ENCODE peak calls at places on chromosomes 1 and 21, in seven cellular contexts. D is heart right ventricle, W is NCI-H748 treated with DMSO at 0.1 percent for 48 hours, O is B cell, R is A549, K is EL, U is M059J. I is an unnamed sample.

GRCh38 chr21:38228115-38228514 is 28.7 kb upstream of the KCNJ15 start:
- DNase-seq in O (no peak), W (peak), R (no peak), K (no peak), D (no peak), U (no peak), I (no peak)

GRCh38 chr1:39898648-39899603 is 2.8 kb downstream of the MYCL start:
- DNase-seq in W (peak), D (peak), R (peak), K (peak), U (peak), O (no peak), I (no peak)

GRCh38 chr1:235073968-235074334 is 54.7 kb downstream of the TOMM20 start:
- DNase-seq in R (no peak), K (no peak), W (no peak), D (no peak), O (no peak), U (no peak), I (no peak)

GRCh38 chr1:47533176-47534039 is 95.6 kb downstream of the FOXD2 start:
- DNase-seq in D (peak), K (peak), U (peak), O (no peak), W (no peak), R (no peak), I (no peak)

GRCh38 chr21:45149021-45149420 is 74.6 kb downstream of the ADARB1 start:
- DNase-seq in D (no peak), U (no peak), W (no peak), R (no peak), K (no peak), O (no peak), I (no peak)

GRCh38 chr1:154998201-154998780 is 4.3 kb upstream of the ZBTB7B start:
- DNase-seq in D (no peak), K (no peak), W (no peak), O (peak), U (no peak), R (no peak), I (no peak)

GRCh38 chr1:96843196-96843595 is 121.6 kb downstream of the PTBP2 start:
- DNase-seq in U (peak), D (no peak), O (no peak), K (peak), W (no peak), R (no peak), I (no peak)

GRCh38 chr1:151132676-151133338 is 13.6 kb downstream of the SEMA6C start:
- DNase-seq in U (no peak), R (no peak), K (no peak), O (peak), D (no peak), W (no peak), I (no peak)

GRCh38 chr1:246971322-246971721 is 36.5 kb downstream of the ZNF695 start:
- DNase-seq in K (peak), O (no peak), U (peak), D (peak), R (no peak), W (peak), I (peak)

GRCh38 chr1:22804969-22805671 is 94.5 kb downstream of the EPHB2 start:
- DNase-seq in R (no peak), W (no peak), D (no peak), K (no peak), U (no peak), O (no peak), I (no peak)

GRCh38 chr1:51264470-51264869 is 28.4 kb downstream of the RNF11 start:
- DNase-seq in K (peak), R (no peak), W (no peak), D (peak), O (no peak), U (peak), I (no peak)

GRCh38 chr1:110060034-110060661 is 10.3 kb downstream of the ALX3 start:
- DNase-seq in R (peak), W (no peak), K (peak), D (no peak), O (peak), U (peak), I (peak)

GRCh38 chr1:172351347-172351746 is 69.1 kb upstream of the C1orf105 start:
- DNase-seq in U (peak), W (no peak), R (no peak), O (no peak), K (peak), D (no peak), I (no peak)

GRCh38 chr1:87963566-87963965 is 634.9 kb downstream of the LMO4 start:
- DNase-seq in O (no peak), W (no peak), U (no peak), K (peak), D (no peak), R (no peak), I (no peak)

GRCh38 chr1:240515505-240515904 is 96.5 kb downstream of the GREM2 start:
- DNase-seq in U (peak), D (no peak), K (peak), W (peak), R (no peak), O (no peak), I (no peak)

GRCh38 chr1:94925561-94926364 is 1.1 kb downstream of the CNN3 start:
- DNase-seq in U (peak), R (peak), K (peak), D (peak), W (peak), O (peak), I (peak)

GRCh38 chr1:13543927-13544556 is 30.2 kb upstream of the LRRC38 start:
- DNase-seq in R (peak), O (no peak), D (peak), K (no peak), W (no peak), U (peak), I (no peak)

GRCh38 chr1:1982379-1983232 is 21.0 kb downstream of the CFAP74 start:
- DNase-seq in W (no peak), O (peak), K (no peak), D (no peak), U (no peak), R (no peak), I (no peak)

GRCh38 chr1:187509091-187509490 is 680.3 kb downstream of the PLA2G4A start:
- DNase-seq in U (peak), W (peak), D (no peak), K (no peak), R (no peak), O (no peak), I (no peak)

GRCh38 chr1:185565314-185565713 is 168.9 kb upstream of the HMCN1 start:
- DNase-seq in R (no peak), K (peak), U (peak), W (no peak), D (peak), O (no peak), I (no peak)

GRCh38 chr1:21664806-21665588 is 4.2 kb downstream of the RAP1GAP start:
- DNase-seq in R (no peak), D (no peak), W (no peak), U (no peak), K (no peak), O (no peak), I (no peak)

GRCh38 chr1:204733289-204733688 is 47.8 kb upstream of the LRRN2 start:
- DNase-seq in U (no peak), R (no peak), O (no peak), W (no peak), K (no peak), D (no peak), I (no peak)

GRCh38 chr1:53342735-53343470 is 15.0 kb upstream of the LRP8 start:
- DNase-seq in W (no peak), K (no peak), R (no peak), D (no peak), U (no peak), O (no peak), I (no peak)